ENCODE peak calls at places on chromosome 6, in ten cellular contexts. One of them, this sample, is unnamed.

GRCh38 chr6:33164176-33164575 is 28.1 kb downstream of the COL11A2 start:
- DNase-seq in dorsolateral prefrontal cortex: no peak
- DNase-seq in astrocyte of the spinal cord: no peak
- DNase-seq in BJ: no peak
- DNase-seq in amygdala: no peak
- DNase-seq in activated naive CD4-positive, alpha-beta T cell: no peak
- DNase-seq in psoas muscle: no peak
- DNase-seq in GM03348: no peak
- DNase-seq in COR-L47: no peak
- DNase-seq in endothelial cell: no peak
- DNase-seq in this sample: no peak

GRCh38 chr6:111553580-111553979 is 52.1 kb downstream of the TRAF3IP2 start:
- DNase-seq in astrocyte of the spinal cord: no peak
- DNase-seq in endothelial cell: no peak
- DNase-seq in amygdala: no peak
- DNase-seq in psoas muscle: no peak
- DNase-seq in BJ: no peak
- DNase-seq in COR-L47: no peak
- DNase-seq in activated naive CD4-positive, alpha-beta T cell: no peak
- DNase-seq in dorsolateral prefrontal cortex: no peak
- DNase-seq in GM03348: no peak
- DNase-seq in this sample: no peak

GRCh38 chr6:85418059-85418458 is 31.8 kb upstream of the NT5E start:
- DNase-seq in COR-L47: no peak
- DNase-seq in psoas muscle: no peak
- DNase-seq in amygdala: no peak
- DNase-seq in dorsolateral prefrontal cortex: no peak
- DNase-seq in BJ: peak; percentile 52
- DNase-seq in activated naive CD4-positive, alpha-beta T cell: no peak
- DNase-seq in GM03348: peak; percentile 69
- DNase-seq in endothelial cell: no peak
- DNase-seq in astrocyte of the spinal cord: peak; percentile 75
- DNase-seq in this sample: peak; percentile 75

GRCh38 chr6:156250593-156250992 is 526.6 kb upstream of the ARID1B start:
- DNase-seq in COR-L47: no peak
- DNase-seq in endothelial cell: no peak
- DNase-seq in activated naive CD4-positive, alpha-beta T cell: no peak
- DNase-seq in dorsolateral prefrontal cortex: no peak
- DNase-seq in GM03348: no peak
- DNase-seq in amygdala: no peak
- DNase-seq in astrocyte of the spinal cord: no peak
- DNase-seq in BJ: no peak
- DNase-seq in psoas muscle: no peak
- DNase-seq in this sample: no peak

GRCh38 chr6:89938014-89938413 is 43.7 kb downstream of the GJA10 start:
- DNase-seq in activated naive CD4-positive, alpha-beta T cell: no peak
- DNase-seq in psoas muscle: no peak
- DNase-seq in astrocyte of the spinal cord: no peak
- DNase-seq in GM03348: no peak
- DNase-seq in COR-L47: no peak
- DNase-seq in amygdala: no peak
- DNase-seq in dorsolateral prefrontal cortex: no peak
- DNase-seq in BJ: no peak
- DNase-seq in endothelial cell: no peak
- DNase-seq in this sample: no peak

GRCh38 chr6:168125429-168126001 is 46.5 kb upstream of the FRMD1 start:
- DNase-seq in COR-L47: no peak
- DNase-seq in activated naive CD4-positive, alpha-beta T cell: no peak
- DNase-seq in amygdala: no peak
- DNase-seq in psoas muscle: no peak
- DNase-seq in GM03348: no peak
- DNase-seq in BJ: no peak
- DNase-seq in endothelial cell: no peak
- DNase-seq in dorsolateral prefrontal cortex: no peak
- DNase-seq in astrocyte of the spinal cord: no peak
- DNase-seq in this sample: no peak

GRCh38 chr6:395432-396125 is 4.0 kb downstream of the IRF4 start:
- DNase-seq in activated naive CD4-positive, alpha-beta T cell: no peak
- DNase-seq in GM03348: no peak
- DNase-seq in BJ: no peak
- DNase-seq in psoas muscle: no peak
- DNase-seq in amygdala: no peak
- DNase-seq in endothelial cell: no peak
- DNase-seq in COR-L47: no peak
- DNase-seq in astrocyte of the spinal cord: no peak
- DNase-seq in dorsolateral prefrontal cortex: no peak
- DNase-seq in this sample: no peak

GRCh38 chr6:137234505-137234863 is 15.3 kb upstream of the IFNGR1 start:
- DNase-seq in activated naive CD4-positive, alpha-beta T cell: no peak
- DNase-seq in psoas muscle: no peak
- DNase-seq in astrocyte of the spinal cord: no peak
- DNase-seq in BJ: no peak
- DNase-seq in dorsolateral prefrontal cortex: no peak
- DNase-seq in GM03348: no peak
- DNase-seq in COR-L47: no peak
- DNase-seq in endothelial cell: no peak
- DNase-seq in amygdala: no peak
- DNase-seq in this sample: peak; percentile 72

GRCh38 chr6:36769676-36770499 is 69.4 kb downstream of the CPNE5 start:
- DNase-seq in GM03348: peak; percentile 63
- DNase-seq in astrocyte of the spinal cord: peak; percentile 19
- DNase-seq in COR-L47: no peak
- DNase-seq in endothelial cell: no peak
- DNase-seq in psoas muscle: no peak
- DNase-seq in BJ: no peak
- DNase-seq in dorsolateral prefrontal cortex: no peak
- DNase-seq in amygdala: no peak
- DNase-seq in activated naive CD4-positive, alpha-beta T cell: no peak
- DNase-seq in this sample: peak; percentile 60

GRCh38 chr6:83417880-83418663 is 12.8 kb downstream of the ME1 start:
- DNase-seq in activated naive CD4-positive, alpha-beta T cell: no peak
- DNase-seq in GM03348: peak; percentile 71
- DNase-seq in amygdala: no peak
- DNase-seq in endothelial cell: no peak
- DNase-seq in psoas muscle: no peak
- DNase-seq in dorsolateral prefrontal cortex: no peak
- DNase-seq in COR-L47: peak; percentile 52
- DNase-seq in BJ: no peak
- DNase-seq in astrocyte of the spinal cord: peak; percentile 77
- DNase-seq in this sample: peak; percentile 69

GRCh38 chr6:81998432-81998831 is 246.0 kb upstream of the TENT5A start:
- DNase-seq in dorsolateral prefrontal cortex: no peak
- DNase-seq in amygdala: no peak
- DNase-seq in astrocyte of the spinal cord: peak; percentile 64
- DNase-seq in psoas muscle: no peak
- DNase-seq in endothelial cell: no peak
- DNase-seq in activated naive CD4-positive, alpha-beta T cell: no peak
- DNase-seq in COR-L47: no peak
- DNase-seq in BJ: no peak
- DNase-seq in GM03348: peak; percentile 43
- DNase-seq in this sample: peak; percentile 28

GRCh38 chr6:45533394-45533793 is 155.7 kb upstream of the SUPT3H start:
- DNase-seq in amygdala: no peak
- DNase-seq in activated naive CD4-positive, alpha-beta T cell: no peak
- DNase-seq in dorsolateral prefrontal cortex: no peak
- DNase-seq in BJ: no peak
- DNase-seq in endothelial cell: no peak
- DNase-seq in GM03348: peak; percentile 31
- DNase-seq in astrocyte of the spinal cord: no peak
- DNase-seq in psoas muscle: no peak
- DNase-seq in COR-L47: no peak
- DNase-seq in this sample: no peak

GRCh38 chr6:29702519-29703103 is 20.6 kb upstream of the HLA-F start:
- DNase-seq in endothelial cell: peak; percentile 82
- DNase-seq in psoas muscle: no peak
- DNase-seq in BJ: no peak
- DNase-seq in astrocyte of the spinal cord: peak; percentile 5
- DNase-seq in GM03348: peak; percentile 37
- DNase-seq in COR-L47: peak; percentile 22
- DNase-seq in amygdala: no peak
- DNase-seq in activated naive CD4-positive, alpha-beta T cell: peak; percentile 67
- DNase-seq in dorsolateral prefrontal cortex: no peak
- DNase-seq in this sample: no peak

GRCh38 chr6:111592726-111593515 is 12.8 kb downstream of the TRAF3IP2 start:
- DNase-seq in endothelial cell: no peak
- DNase-seq in amygdala: no peak
- DNase-seq in astrocyte of the spinal cord: no peak
- DNase-seq in activated naive CD4-positive, alpha-beta T cell: no peak
- DNase-seq in dorsolateral prefrontal cortex: no peak
- DNase-seq in psoas muscle: no peak
- DNase-seq in GM03348: no peak
- DNase-seq in BJ: no peak
- DNase-seq in COR-L47: no peak
- DNase-seq in this sample: no peak

GRCh38 chr6:45474376-45474775 is 96.6 kb upstream of the SUPT3H start:
- DNase-seq in psoas muscle: no peak
- DNase-seq in GM03348: no peak
- DNase-seq in COR-L47: no peak
- DNase-seq in BJ: no peak
- DNase-seq in astrocyte of the spinal cord: no peak
- DNase-seq in activated naive CD4-positive, alpha-beta T cell: no peak
- DNase-seq in endothelial cell: no peak
- DNase-seq in dorsolateral prefrontal cortex: no peak
- DNase-seq in amygdala: no peak
- DNase-seq in this sample: no peak

GRCh38 chr6:112877134-112878100 is 530.3 kb downstream of the RFPL4B start:
- DNase-seq in COR-L47: no peak
- DNase-seq in endothelial cell: no peak
- DNase-seq in activated naive CD4-positive, alpha-beta T cell: no peak
- DNase-seq in GM03348: peak; percentile 88
- DNase-seq in BJ: peak; percentile 81
- DNase-seq in astrocyte of the spinal cord: peak; percentile 92
- DNase-seq in psoas muscle: no peak
- DNase-seq in dorsolateral prefrontal cortex: no peak
- DNase-seq in amygdala: no peak
- DNase-seq in this sample: peak; percentile 92

GRCh38 chr6:117449549-117450439 is 24.1 kb upstream of the ROS1 start:
- DNase-seq in dorsolateral prefrontal cortex: no peak
- DNase-seq in endothelial cell: peak; percentile 56
- DNase-seq in activated naive CD4-positive, alpha-beta T cell: no peak
- DNase-seq in GM03348: peak; percentile 35
- DNase-seq in amygdala: no peak
- DNase-seq in BJ: no peak
- DNase-seq in COR-L47: peak; percentile 28
- DNase-seq in psoas muscle: no peak
- DNase-seq in astrocyte of the spinal cord: peak; percentile 88
- DNase-seq in this sample: peak; percentile 80

GRCh38 chr6:47153066-47153755 is 111.1 kb upstream of the ADGRF1 start:
- DNase-seq in activated naive CD4-positive, alpha-beta T cell: no peak
- DNase-seq in psoas muscle: no peak
- DNase-seq in GM03348: peak; percentile 55
- DNase-seq in astrocyte of the spinal cord: no peak
- DNase-seq in COR-L47: no peak
- DNase-seq in endothelial cell: no peak
- DNase-seq in BJ: no peak
- DNase-seq in amygdala: no peak
- DNase-seq in dorsolateral prefrontal cortex: no peak
- DNase-seq in this sample: peak; percentile 82

GRCh38 chr6:25122622-25123237 is 156.4 kb upstream of the CARMIL1 start:
- DNase-seq in BJ: no peak
- DNase-seq in endothelial cell: no peak
- DNase-seq in astrocyte of the spinal cord: no peak
- DNase-seq in dorsolateral prefrontal cortex: no peak
- DNase-seq in psoas muscle: no peak
- DNase-seq in activated naive CD4-positive, alpha-beta T cell: no peak
- DNase-seq in COR-L47: peak; percentile 69
- DNase-seq in amygdala: no peak
- DNase-seq in GM03348: no peak
- DNase-seq in this sample: no peak

GRCh38 chr6:74554041-74554440 is 651.8 kb downstream of the COL12A1 start:
- DNase-seq in BJ: no peak
- DNase-seq in COR-L47: no peak
- DNase-seq in endothelial cell: no peak
- DNase-seq in GM03348: no peak
- DNase-seq in amygdala: no peak
- DNase-seq in astrocyte of the spinal cord: no peak
- DNase-seq in psoas muscle: no peak
- DNase-seq in dorsolateral prefrontal cortex: no peak
- DNase-seq in activated naive CD4-positive, alpha-beta T cell: no peak
- DNase-seq in this sample: no peak

GRCh38 chr6:156021746-156022396 is 566.2 kb upstream of the NOX3 start:
- DNase-seq in psoas muscle: no peak
- DNase-seq in COR-L47: no peak
- DNase-seq in amygdala: no peak
- DNase-seq in dorsolateral prefrontal cortex: no peak
- DNase-seq in endothelial cell: no peak
- DNase-seq in GM03348: peak; percentile 5
- DNase-seq in activated naive CD4-positive, alpha-beta T cell: no peak
- DNase-seq in BJ: peak; percentile 29
- DNase-seq in astrocyte of the spinal cord: peak; percentile 79
- DNase-seq in this sample: peak; percentile 87

GRCh38 chr6:127971945-127972391 is 71.1 kb upstream of the THEMIS start:
- DNase-seq in GM03348: peak; percentile 36
- DNase-seq in BJ: peak; percentile 67
- DNase-seq in astrocyte of the spinal cord: peak; percentile 79
- DNase-seq in COR-L47: no peak
- DNase-seq in dorsolateral prefrontal cortex: no peak
- DNase-seq in activated naive CD4-positive, alpha-beta T cell: no peak
- DNase-seq in endothelial cell: no peak
- DNase-seq in psoas muscle: no peak
- DNase-seq in amygdala: no peak
- DNase-seq in this sample: peak; percentile 48

GRCh38 chr6:146857960-146858308 is 259.2 kb downstream of the ADGB start:
- DNase-seq in dorsolateral prefrontal cortex: no peak
- DNase-seq in astrocyte of the spinal cord: no peak
- DNase-seq in BJ: no peak
- DNase-seq in endothelial cell: no peak
- DNase-seq in GM03348: peak; percentile 19
- DNase-seq in activated naive CD4-positive, alpha-beta T cell: no peak
- DNase-seq in COR-L47: no peak
- DNase-seq in psoas muscle: no peak
- DNase-seq in amygdala: no peak
- DNase-seq in this sample: no peak

GRCh38 chr6:149060985-149061760 is 256.3 kb upstream of the TAB2 start:
- DNase-seq in COR-L47: peak; percentile 72
- DNase-seq in amygdala: no peak
- DNase-seq in endothelial cell: no peak
- DNase-seq in activated naive CD4-positive, alpha-beta T cell: no peak
- DNase-seq in GM03348: no peak
- DNase-seq in astrocyte of the spinal cord: peak; percentile 90
- DNase-seq in psoas muscle: no peak
- DNase-seq in dorsolateral prefrontal cortex: no peak
- DNase-seq in BJ: no peak
- DNase-seq in this sample: peak; percentile 69

GRCh38 chr6:186221-186965 is 105.9 kb upstream of the DUSP22 start:
- DNase-seq in dorsolateral prefrontal cortex: no peak
- DNase-seq in endothelial cell: no peak
- DNase-seq in COR-L47: no peak
- DNase-seq in amygdala: no peak
- DNase-seq in astrocyte of the spinal cord: no peak
- DNase-seq in BJ: no peak
- DNase-seq in activated naive CD4-positive, alpha-beta T cell: no peak
- DNase-seq in GM03348: peak; percentile 32
- DNase-seq in psoas muscle: no peak
- DNase-seq in this sample: peak; percentile 6

GRCh38 chr6:153787341-153787606 is 251.8 kb upstream of the OPRM1 start:
- DNase-seq in BJ: no peak
- DNase-seq in amygdala: no peak
- DNase-seq in psoas muscle: no peak
- DNase-seq in astrocyte of the spinal cord: no peak
- DNase-seq in GM03348: no peak
- DNase-seq in endothelial cell: no peak
- DNase-seq in dorsolateral prefrontal cortex: no peak
- DNase-seq in COR-L47: no peak
- DNase-seq in activated naive CD4-positive, alpha-beta T cell: no peak
- DNase-seq in this sample: peak; percentile 44

GRCh38 chr6:157753291-157753690 is 69.8 kb upstream of the SNX9 start:
- DNase-seq in astrocyte of the spinal cord: no peak
- DNase-seq in GM03348: no peak
- DNase-seq in endothelial cell: no peak
- DNase-seq in COR-L47: no peak
- DNase-seq in dorsolateral prefrontal cortex: no peak
- DNase-seq in activated naive CD4-positive, alpha-beta T cell: no peak
- DNase-seq in amygdala: no peak
- DNase-seq in BJ: peak; percentile 55
- DNase-seq in psoas muscle: no peak
- DNase-seq in this sample: peak; percentile 40

GRCh38 chr6:22053385-22053997 is 243.3 kb downstream of the PRL start:
- DNase-seq in astrocyte of the spinal cord: no peak
- DNase-seq in endothelial cell: no peak
- DNase-seq in psoas muscle: no peak
- DNase-seq in dorsolateral prefrontal cortex: no peak
- DNase-seq in COR-L47: no peak
- DNase-seq in amygdala: no peak
- DNase-seq in activated naive CD4-positive, alpha-beta T cell: no peak
- DNase-seq in GM03348: no peak
- DNase-seq in BJ: no peak
- DNase-seq in this sample: no peak